ENCODE peak calls at places on chromosomes 7 and 10, in five cellular contexts. One of them, this sample, is unnamed.

GRCh38 chr10:5594271-5595036 is 69.7 kb downstream of the CALML3 start:
- DNase-seq in trophoblast cell: peak
- DNase-seq in IMR-90: peak
- DNase-seq in neuronal stem cell: no peak
- DNase-seq in H9: no peak
- DNase-seq in this sample: peak

GRCh38 chr7:123996327-123996625 is 36.6 kb downstream of the TMEM229A start:
- DNase-seq in neuronal stem cell: no peak
- DNase-seq in IMR-90: no peak
- DNase-seq in trophoblast cell: no peak
- DNase-seq in H9: no peak
- DNase-seq in this sample: no peak

GRCh38 chr10:127398140-127398966 is 150.8 kb upstream of the NPS start:
- DNase-seq in trophoblast cell: no peak
- DNase-seq in H9: no peak
- DNase-seq in neuronal stem cell: peak
- DNase-seq in IMR-90: peak
- DNase-seq in this sample: peak

GRCh38 chr10:44380829-44381600 is 3.9 kb downstream of the CXCL12 start:
- DNase-seq in H9: no peak
- DNase-seq in IMR-90: no peak
- DNase-seq in trophoblast cell: no peak
- DNase-seq in neuronal stem cell: no peak
- DNase-seq in this sample: no peak

GRCh38 chr7:33824911-33825459 is 80.4 kb upstream of the BMPER start:
- DNase-seq in trophoblast cell: no peak
- DNase-seq in H9: no peak
- DNase-seq in IMR-90: no peak
- DNase-seq in neuronal stem cell: no peak
- DNase-seq in this sample: peak

GRCh38 chr7:135168489-135169140 is 1.9 kb downstream of the CYREN start:
- DNase-seq in H9: no peak
- DNase-seq in IMR-90: no peak
- DNase-seq in neuronal stem cell: no peak
- DNase-seq in trophoblast cell: no peak
- DNase-seq in this sample: no peak

GRCh38 chr10:29163746-29164145 is 125.1 kb upstream of the LYZL1 start:
- DNase-seq in trophoblast cell: peak
- DNase-seq in neuronal stem cell: no peak
- DNase-seq in IMR-90: peak
- DNase-seq in H9: no peak
- DNase-seq in this sample: peak

GRCh38 chr10:386751-387693 is 251.8 kb downstream of the ZMYND11 start:
- DNase-seq in H9: no peak
- DNase-seq in IMR-90: no peak
- DNase-seq in trophoblast cell: no peak
- DNase-seq in neuronal stem cell: no peak
- DNase-seq in this sample: no peak

GRCh38 chr10:12181065-12181775 is 14.5 kb downstream of the NUDT5 start:
- DNase-seq in IMR-90: no peak
- DNase-seq in trophoblast cell: no peak
- DNase-seq in H9: no peak
- DNase-seq in neuronal stem cell: no peak
- DNase-seq in this sample: no peak

GRCh38 chr10:69568472-69569143 is 4.6 kb downstream of the NEUROG3 start:
- DNase-seq in neuronal stem cell: no peak
- DNase-seq in H9: peak
- DNase-seq in IMR-90: no peak
- DNase-seq in trophoblast cell: no peak
- DNase-seq in this sample: no peak

GRCh38 chr10:69571618-69572158 is 1.5 kb downstream of the NEUROG3 start:
- DNase-seq in IMR-90: no peak
- DNase-seq in trophoblast cell: no peak
- DNase-seq in neuronal stem cell: no peak
- DNase-seq in H9: peak
- DNase-seq in this sample: no peak

GRCh38 chr10:69567920-69568319 is 5.3 kb downstream of the NEUROG3 start:
- DNase-seq in H9: peak
- DNase-seq in IMR-90: peak
- DNase-seq in neuronal stem cell: peak
- DNase-seq in trophoblast cell: peak
- DNase-seq in this sample: peak

GRCh38 chr10:69570050-69570816 is 3.0 kb downstream of the NEUROG3 start:
- DNase-seq in IMR-90: no peak
- DNase-seq in neuronal stem cell: no peak
- DNase-seq in trophoblast cell: no peak
- DNase-seq in H9: peak
- DNase-seq in this sample: no peak

DNA sequence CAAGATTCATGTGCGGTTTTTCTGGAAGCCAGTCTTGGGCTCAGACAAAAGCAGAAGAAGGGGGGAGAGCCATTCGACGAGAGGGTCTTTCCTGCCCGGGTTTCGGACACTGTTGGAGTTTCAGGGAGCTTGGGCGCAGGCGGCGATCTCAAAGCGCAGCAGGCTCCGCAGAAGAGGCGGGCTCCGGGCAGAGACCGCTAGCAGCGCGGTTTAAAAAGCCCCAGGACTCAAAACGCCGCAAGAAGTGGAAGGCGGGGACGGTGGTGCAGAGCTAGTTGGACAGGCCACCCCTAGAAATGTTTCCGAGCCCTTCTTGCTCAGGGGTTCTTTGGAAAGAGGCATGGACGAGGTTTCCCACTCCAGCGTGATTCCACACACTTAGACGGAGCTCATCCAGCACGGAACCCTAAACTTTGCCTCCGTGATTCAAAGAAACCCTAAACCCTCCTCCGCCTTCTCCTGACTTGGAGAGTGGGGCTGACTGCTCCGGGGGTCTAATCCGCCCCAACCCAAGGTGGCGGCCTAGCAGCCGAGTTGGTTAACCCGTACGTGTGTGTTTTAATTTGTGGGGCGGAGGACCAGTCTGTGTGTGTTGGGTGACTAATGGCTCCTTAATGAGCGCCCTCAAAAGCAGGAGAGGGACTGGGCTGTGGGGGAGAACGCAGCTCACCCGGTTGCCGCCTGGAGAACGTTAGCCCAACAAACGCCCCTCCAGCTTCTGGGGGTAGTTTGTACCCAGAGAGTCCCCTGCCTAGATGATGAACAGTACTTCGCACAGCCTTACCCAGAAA is 3.9 kb downstream of the NEUROG3 start:
- DNase-seq in H9: no peak
- DNase-seq in IMR-90: no peak
- DNase-seq in trophoblast cell: no peak
- DNase-seq in neuronal stem cell: no peak
- DNase-seq in this sample: no peak
- H3K4ac ChIP-seq in H9: no peak
- H3K4ac ChIP-seq in IMR-90: no peak
- H3K4ac ChIP-seq in trophoblast cell: no peak
- H3K4ac ChIP-seq in neuronal stem cell: no peak
- H3K4ac ChIP-seq in this sample: no peak

GRCh38 chr10:86511027-86511865 is 10.3 kb downstream of the WAPL start:
- DNase-seq in H9: no peak
- DNase-seq in neuronal stem cell: no peak
- DNase-seq in IMR-90: no peak
- DNase-seq in trophoblast cell: no peak
- DNase-seq in this sample: no peak

GRCh38 chr10:86509145-86509544 is 12.4 kb downstream of the WAPL start:
- DNase-seq in H9: no peak
- DNase-seq in trophoblast cell: no peak
- DNase-seq in neuronal stem cell: no peak
- DNase-seq in IMR-90: no peak
- DNase-seq in this sample: no peak

GRCh38 chr10:86506062-86506461 is 15.5 kb downstream of the WAPL start:
- DNase-seq in IMR-90: no peak
- DNase-seq in trophoblast cell: no peak
- DNase-seq in neuronal stem cell: no peak
- DNase-seq in H9: no peak
- DNase-seq in this sample: no peak

GRCh38 chr10:86506499-86506898 is 15.1 kb downstream of the WAPL start:
- DNase-seq in neuronal stem cell: no peak
- DNase-seq in trophoblast cell: no peak
- DNase-seq in H9: no peak
- DNase-seq in IMR-90: no peak
- DNase-seq in this sample: no peak

GRCh38 chr10:86508217-86508616 is 13.4 kb downstream of the WAPL start:
- DNase-seq in IMR-90: no peak
- DNase-seq in H9: no peak
- DNase-seq in neuronal stem cell: no peak
- DNase-seq in trophoblast cell: no peak
- DNase-seq in this sample: no peak
- H4K8ac ChIP-seq in IMR-90: no peak
- H4K8ac ChIP-seq in H9: no peak
- H4K8ac ChIP-seq in neuronal stem cell: no peak
- H4K8ac ChIP-seq in trophoblast cell: no peak
- H4K8ac ChIP-seq in this sample: no peak

GRCh38 chr10:102393411-102394078 is 2.0 kb upstream of the NFKB2 start:
- DNase-seq in neuronal stem cell: no peak
- DNase-seq in IMR-90: no peak
- DNase-seq in H9: no peak
- DNase-seq in trophoblast cell: no peak
- DNase-seq in this sample: no peak

GRCh38 chr10:102396251-102396650 is 746 bp downstream of the NFKB2 start:
- DNase-seq in trophoblast cell: no peak
- DNase-seq in IMR-90: no peak
- DNase-seq in H9: no peak
- DNase-seq in neuronal stem cell: no peak
- DNase-seq in this sample: no peak

GRCh38 chr10:102395677-102396197 is at the start of gene NFKB2:
- DNase-seq in neuronal stem cell: no peak
- DNase-seq in H9: no peak
- DNase-seq in trophoblast cell: no peak
- DNase-seq in IMR-90: no peak
- DNase-seq in this sample: no peak

GRCh38 chr10:102394079-102394800 is 1.3 kb upstream of the NFKB2 start:
- DNase-seq in IMR-90: peak
- DNase-seq in neuronal stem cell: peak
- DNase-seq in H9: peak
- DNase-seq in trophoblast cell: peak
- DNase-seq in this sample: peak

GRCh38 chr10:102394801-102395676 is 466 bp upstream of the NFKB2 start:
- DNase-seq in H9: peak
- DNase-seq in trophoblast cell: peak
- DNase-seq in IMR-90: peak
- DNase-seq in neuronal stem cell: peak
- DNase-seq in this sample: peak
- H3K4ac ChIP-seq in H9: no peak
- H3K4ac ChIP-seq in trophoblast cell: peak
- H3K4ac ChIP-seq in IMR-90: peak
- H3K4ac ChIP-seq in neuronal stem cell: no peak
- H3K4ac ChIP-seq in this sample: no peak

GRCh38 chr10:132550366-132551092 is 12.9 kb downstream of the INPP5A start:
- DNase-seq in trophoblast cell: no peak
- DNase-seq in H9: peak
- DNase-seq in neuronal stem cell: no peak
- DNase-seq in IMR-90: no peak
- DNase-seq in this sample: no peak
- H4K8ac ChIP-seq in trophoblast cell: no peak
- H4K8ac ChIP-seq in H9: no peak
- H4K8ac ChIP-seq in neuronal stem cell: no peak
- H4K8ac ChIP-seq in IMR-90: no peak
- H4K8ac ChIP-seq in this sample: no peak

GRCh38 chr10:58989486-58990039 is 186.9 kb upstream of the PHYHIPL start:
- DNase-seq in H9: no peak
- DNase-seq in IMR-90: no peak
- DNase-seq in trophoblast cell: no peak
- DNase-seq in neuronal stem cell: no peak
- DNase-seq in this sample: no peak

GRCh38 chr10:58981051-58981450 is 195.4 kb upstream of the PHYHIPL start:
- DNase-seq in trophoblast cell: no peak
- DNase-seq in IMR-90: no peak
- DNase-seq in neuronal stem cell: no peak
- DNase-seq in H9: no peak
- DNase-seq in this sample: no peak

GRCh38 chr10:58981846-58982245 is 194.6 kb upstream of the PHYHIPL start:
- DNase-seq in trophoblast cell: no peak
- DNase-seq in neuronal stem cell: peak
- DNase-seq in IMR-90: no peak
- DNase-seq in H9: peak
- DNase-seq in this sample: no peak

GRCh38 chr10:58982470-58983239 is 193.8 kb upstream of the PHYHIPL start:
- DNase-seq in trophoblast cell: no peak
- DNase-seq in H9: no peak
- DNase-seq in IMR-90: no peak
- DNase-seq in neuronal stem cell: no peak
- DNase-seq in this sample: no peak

DNA sequence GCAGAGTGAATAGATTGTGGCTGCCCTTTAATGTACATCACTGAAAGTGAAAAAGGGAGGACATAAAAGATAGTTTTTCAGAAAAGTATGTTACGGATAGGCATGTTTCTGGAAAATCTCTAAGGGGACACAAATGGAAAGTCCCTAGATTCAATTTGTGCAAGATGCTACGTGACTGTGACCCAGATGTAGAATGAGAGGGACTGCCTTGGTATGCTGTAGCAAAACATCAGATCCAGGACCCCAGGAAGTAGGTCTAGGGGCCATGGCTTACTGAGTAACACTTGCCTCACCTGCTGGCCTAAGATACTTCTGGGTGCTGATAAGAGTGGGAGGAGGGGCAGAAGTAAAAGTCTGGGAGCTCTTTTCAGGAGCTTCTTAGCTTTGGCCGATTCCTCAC is 191.2 kb upstream of the PHYHIPL start:
- DNase-seq in IMR-90: no peak
- DNase-seq in H9: no peak
- DNase-seq in neuronal stem cell: no peak
- DNase-seq in trophoblast cell: no peak
- DNase-seq in this sample: no peak
- H3K4ac ChIP-seq in IMR-90: no peak
- H3K4ac ChIP-seq in H9: no peak
- H3K4ac ChIP-seq in neuronal stem cell: no peak
- H3K4ac ChIP-seq in trophoblast cell: no peak
- H3K4ac ChIP-seq in this sample: no peak

This sample was measured in mesenchymal stem cell.